ENCODE peak calls at places on chromosomes 4 and X, in eight cellular contexts. A, X, U, T, H, N, L and Q are unnamed samples.

GRCh38 chr4:522438-522837 is 23.4 kb downstream of the PIGG start:
- DNase-seq in A (no peak), X (no peak), U (no peak), T (no peak), H (no peak), N (no peak), L (no peak), Q (no peak)

GRCh38 chr4:159564615-159565014 is 461.7 kb downstream of the RAPGEF2 start:
- DNase-seq in A (no peak), X (no peak), U (no peak), T (no peak), H (no peak), N (no peak), L (no peak), Q (no peak)

GRCh38 chr4:77385124-77385969 is 220.3 kb upstream of the CXCL13 start:
- DNase-seq in A (peak; percentile 84), X (peak; percentile 54), U (peak; percentile 63), T (peak; percentile 67), H (peak; percentile 69), N (peak; percentile 39), L (peak; percentile 73), Q (peak; percentile 36)

GRCh38 chrX:74535633-74536141 is 78.7 kb downstream of the RLIM start:
- DNase-seq in A (peak; percentile 60), X (peak; percentile 51), U (peak; percentile 66), T (peak; percentile 59), H (peak; percentile 27), N (peak; percentile 58), L (peak; percentile 66), Q (peak; percentile 58)

GRCh38 chrX:151816914-151817313 is 82.4 kb downstream of the CNGA2 start:
- DNase-seq in A (no peak), X (no peak), U (no peak), T (peak; percentile 20), H (no peak), N (no peak), L (no peak), Q (no peak)

GRCh38 chr4:6044805-6045204 is 26.6 kb upstream of the C4orf50 start:
- DNase-seq in A (no peak), X (no peak), U (no peak), T (no peak), H (no peak), N (no peak), L (no peak), Q (no peak)

GRCh38 chr4:156193800-156194199 is 240.1 kb upstream of the CTSO start:
- DNase-seq in A (peak; percentile 28), X (no peak), U (peak; percentile 33), T (no peak), H (no peak), N (no peak), L (no peak), Q (no peak)

GRCh38 chr4:38188136-38188535 is 227.9 kb downstream of the PTTG2 start:
- DNase-seq in A (no peak), X (no peak), U (no peak), T (no peak), H (no peak), N (no peak), L (no peak), Q (no peak)

GRCh38 chr4:39339968-39340367 is 26.2 kb downstream of the RFC1 start:
- DNase-seq in A (no peak), X (no peak), U (no peak), T (no peak), H (no peak), N (no peak), L (no peak), Q (no peak)

GRCh38 chr4:575281-576141 is 584 bp downstream of the TMEM271 start:
- DNase-seq in A (peak; percentile 80), X (peak; percentile 79), U (peak; percentile 44), T (peak; percentile 47), H (peak; percentile 52), N (peak; percentile 39), L (peak; percentile 21), Q (no peak)

GRCh38 chrX:69088171-69088938 is 76.9 kb downstream of the PJA1 start:
- DNase-seq in A (peak; percentile 13), X (no peak), U (peak; percentile 28), T (peak; percentile 52), H (no peak), N (no peak), L (no peak), Q (no peak)

GRCh38 chr4:186935881-186936280 is 212.2 kb upstream of the FAT1 start:
- DNase-seq in A (no peak), X (no peak), U (no peak), T (no peak), H (no peak), N (no peak), L (no peak), Q (no peak)

GRCh38 chr4:186936496-186937375 is 213.1 kb upstream of the FAT1 start:
- DNase-seq in A (peak; percentile 93), X (no peak), U (peak; percentile 88), T (peak; percentile 89), H (peak; percentile 77), N (no peak), L (no peak), Q (no peak)

GRCh38 chr4:186934255-186934654 is 210.6 kb upstream of the FAT1 start:
- DNase-seq in A (no peak), X (no peak), U (no peak), T (no peak), H (no peak), N (no peak), L (no peak), Q (no peak)

GRCh38 chr4:186932631-186933150 is 209.0 kb upstream of the FAT1 start:
- DNase-seq in A (peak; percentile 58), X (no peak), U (peak; percentile 74), T (peak; percentile 73), H (peak; percentile 72), N (no peak), L (no peak), Q (no peak)

GRCh38 chr4:186934841-186935443 is 211.3 kb upstream of the FAT1 start:
- DNase-seq in A (peak; percentile 23), X (no peak), U (no peak), T (no peak), H (no peak), N (no peak), L (no peak), Q (no peak)
- TF ChIP-seq CTCF in A (no peak), X (no peak), U (no peak), T (no peak), H (no peak), N (no peak), L (no peak), Q (no peak)

GRCh38 chr4:33650036-33650435 is 2594.3 kb downstream of the ARAP2 start:
- DNase-seq in A (no peak), X (no peak), U (no peak), T (no peak), H (no peak), N (no peak), L (no peak), Q (no peak)

GRCh38 chr4:33649015-33649414 is 2595.3 kb downstream of the ARAP2 start:
- DNase-seq in A (peak; percentile 78), X (no peak), U (peak; percentile 5), T (peak; percentile 54), H (no peak), N (no peak), L (no peak), Q (no peak)
- TF ChIP-seq CTCF in A (peak; percentile 82), X (no peak), U (peak; percentile 37), T (peak; percentile 87), H (peak; percentile 76), N (no peak), L (no peak), Q (no peak)

GRCh38 chrX:154718607-154719006 is 32.3 kb downstream of the GAB3 start:
- DNase-seq in A (no peak), X (no peak), U (no peak), T (no peak), H (no peak), N (no peak), L (no peak), Q (no peak)

GRCh38 chrX:154712781-154713391 is 38.0 kb downstream of the GAB3 start:
- DNase-seq in A (peak; percentile 78), X (peak; percentile 60), U (peak; percentile 73), T (peak; percentile 86), H (peak; percentile 44), N (no peak), L (peak; percentile 30), Q (peak; percentile 58)

GRCh38 chrX:154714925-154715324 is 36.0 kb downstream of the GAB3 start:
- DNase-seq in A (peak; percentile 69), X (peak; percentile 42), U (peak; percentile 50), T (peak; percentile 47), H (peak; percentile 58), N (no peak), L (peak; percentile 52), Q (peak; percentile 58)

GRCh38 chrX:154717824-154718223 is 33.1 kb downstream of the GAB3 start:
- DNase-seq in A (peak; percentile 32), X (no peak), U (peak; percentile 59), T (peak; percentile 62), H (peak; percentile 33), N (no peak), L (peak; percentile 34), Q (no peak)

DNA sequence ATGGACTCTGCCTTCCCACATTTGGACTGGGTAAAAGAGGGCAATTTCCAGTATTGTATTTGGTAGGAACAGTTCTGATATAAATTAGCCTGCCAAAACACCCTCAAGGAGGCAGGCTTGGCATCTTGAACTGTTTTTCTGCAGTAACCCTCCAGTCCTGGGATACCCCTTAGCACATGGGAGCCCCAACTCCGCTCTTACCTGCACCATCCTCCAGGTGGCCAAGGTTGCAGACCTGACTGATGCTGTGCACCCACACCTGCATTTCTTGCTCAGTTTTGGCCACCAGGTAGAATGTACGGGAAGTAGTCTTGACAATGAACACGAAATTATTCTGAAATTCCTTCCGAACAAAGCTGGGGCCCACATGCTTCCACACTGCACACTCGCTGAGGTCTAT is 35.1 kb downstream of the GAB3 start:
- DNase-seq in A (no peak), X (no peak), U (no peak), T (no peak), H (no peak), N (no peak), L (no peak), Q (no peak)
- TF ChIP-seq CTCF in A (no peak), X (no peak), U (no peak), T (no peak), H (peak; percentile 9), N (no peak), L (no peak), Q (no peak)

GRCh38 chr4:172202480-172203076 is 389.4 kb downstream of the GALNTL6 start:
- DNase-seq in A (peak; percentile 69), X (peak; percentile 18), U (peak; percentile 18), T (peak; percentile 50), H (peak; percentile 25), N (no peak), L (no peak), Q (peak; percentile 24)
- TF ChIP-seq CTCF in A (peak; percentile 76), X (peak; percentile 36), U (peak; percentile 47), T (peak; percentile 90), H (peak; percentile 67), N (no peak), L (peak; percentile 33), Q (peak; percentile 29)

GRCh38 chr4:119564106-119564505 is 64.5 kb downstream of the PDE5A start:
- DNase-seq in A (no peak), X (no peak), U (no peak), T (no peak), H (no peak), N (no peak), L (no peak), Q (no peak)

GRCh38 chr4:119559044-119559647 is 69.5 kb downstream of the PDE5A start:
- DNase-seq in A (peak; percentile 87), X (peak; percentile 12), U (peak; percentile 57), T (peak; percentile 70), H (no peak), N (no peak), L (no peak), Q (peak; percentile 35)
- TF ChIP-seq CTCF in A (peak; percentile 49), X (no peak), U (peak; percentile 51), T (peak; percentile 59), H (peak; percentile 25), N (peak; percentile 16), L (peak; percentile 47), Q (peak; percentile 14)